ENCODE peak calls at places on chromosomes 7 and 10, in five cellular contexts. N is colonic mucosa, P is spleen, W is cardiac fibroblast, K is transverse colon. B is an unnamed sample.

GRCh38 chr7:105127179-105127578 is 113.2 kb downstream of the KMT2E start:
- DNase-seq in N (no peak), P (no peak), W (no peak), K (no peak), B (no peak)

GRCh38 chr7:2247141-2247985 is 5.3 kb downstream of the NUDT1 start:
- DNase-seq in N (no peak), P (no peak), W (no peak), K (no peak), B (no peak)

GRCh38 chr10:131968949-131969348 is 12.8 kb downstream of the BNIP3 start:
- DNase-seq in N (no peak), P (peak), W (no peak), K (no peak), B (no peak)

GRCh38 chr10:46515402-46516192 is 40.9 kb downstream of the GPRIN2 start:
- DNase-seq in N (peak), P (peak), W (no peak), K (peak), B (no peak)

GRCh38 chr7:33477719-33478480 is 348.5 kb downstream of the BBS9 start:
- DNase-seq in N (no peak), P (no peak), W (no peak), K (no peak), B (no peak)

GRCh38 chr10:95279042-95279820 is 11.6 kb downstream of the PDLIM1 start:
- DNase-seq in N (no peak), P (no peak), W (peak), K (no peak), B (peak)

GRCh38 chr10:76336213-76336963 is 905.0 kb downstream of the LRMDA start:
- DNase-seq in N (peak), P (no peak), W (peak), K (peak), B (no peak)

GRCh38 chr7:90726623-90727022 is 130.5 kb downstream of the CDK14 start:
- DNase-seq in N (no peak), P (no peak), W (peak), K (peak), B (peak)

GRCh38 chr7:5266148-5267028 is 16.4 kb upstream of the SLC29A4 start:
- DNase-seq in N (no peak), P (no peak), W (no peak), K (no peak), B (no peak)

GRCh38 chr7:149877890-149878522 is 4.2 kb downstream of the ATP6V0E2 start:
- DNase-seq in N (peak), P (no peak), W (no peak), K (no peak), B (no peak)

GRCh38 chr10:76397210-76397881 is 965.9 kb downstream of the LRMDA start:
- DNase-seq in N (no peak), P (no peak), W (peak), K (no peak), B (no peak)

GRCh38 chr7:100130608-100131453 is 4.1 kb downstream of the MBLAC1 start:
- DNase-seq in N (peak), P (peak), W (peak), K (peak), B (peak)

GRCh38 chr10:97888641-97889262 is 39.1 kb downstream of the GOLGA7B start:
- DNase-seq in N (no peak), P (peak), W (peak), K (peak), B (peak)

GRCh38 chr10:127148933-127149220 is 47.5 kb downstream of the INSYN2A start:
- DNase-seq in N (no peak), P (no peak), W (peak), K (no peak), B (peak)

GRCh38 chr7:47663239-47663638 is 81.3 kb upstream of the TNS3 start:
- DNase-seq in N (no peak), P (no peak), W (no peak), K (no peak), B (no peak)

GRCh38 chr10:123778719-123779118 is 112.6 kb downstream of the GPR26 start:
- DNase-seq in N (no peak), P (no peak), W (no peak), K (no peak), B (no peak)

GRCh38 chr10:78700413-78700812 is 368.4 kb upstream of the ZMIZ1 start:
- DNase-seq in N (peak), P (no peak), W (peak), K (peak), B (peak)

GRCh38 chr7:42099837-42100508 is 137.0 kb downstream of the GLI3 start:
- DNase-seq in N (no peak), P (no peak), W (no peak), K (no peak), B (peak)

GRCh38 chr10:52423369-52423768 is 109.3 kb downstream of the DKK1 start:
- DNase-seq in N (no peak), P (no peak), W (peak), K (no peak), B (peak)

GRCh38 chr10:102635377-102635776 is 8.9 kb upstream of the TRIM8 start:
- DNase-seq in N (no peak), P (no peak), W (no peak), K (no peak), B (no peak)

GRCh38 chr10:102306006-102306405 is 60.7 kb downstream of the GBF1 start:
- DNase-seq in N (no peak), P (no peak), W (no peak), K (no peak), B (no peak)

GRCh38 chr7:105218939-105219770 is 169.6 kb downstream of the SRPK2 start:
- DNase-seq in N (no peak), P (no peak), W (peak), K (no peak), B (peak)

GRCh38 chr7:158443688-158444483 is 143.7 kb downstream of the PTPRN2 start:
- DNase-seq in N (no peak), P (no peak), W (no peak), K (no peak), B (no peak)

GRCh38 chr10:24617771-24618396 is 105.8 kb downstream of the ARHGAP21 start:
- DNase-seq in N (peak), P (no peak), W (peak), K (peak), B (peak)

GRCh38 chr7:11212816-11213215 is 239.1 kb downstream of the PHF14 start:
- DNase-seq in N (no peak), P (no peak), W (peak), K (no peak), B (peak)

GRCh38 chr7:47945261-47946015 is 2.8 kb downstream of the PKD1L1 start:
- DNase-seq in N (peak), P (peak), W (peak), K (peak), B (peak)

GRCh38 chr10:77248104-77248503 is 389.5 kb downstream of the KCNMA1 start:
- DNase-seq in N (no peak), P (no peak), W (no peak), K (no peak), B (no peak)

GRCh38 chr10:49297818-49298665 is 928 bp upstream of the C10orf71 start:
- DNase-seq in N (no peak), P (no peak), W (no peak), K (no peak), B (no peak)

GRCh38 chr7:49931627-49932026 is 158.2 kb downstream of the VWC2 start:
- DNase-seq in N (no peak), P (no peak), W (no peak), K (no peak), B (no peak)

GRCh38 chr7:73879977-73880681 is 19.2 kb downstream of the TMEM270 start:
- DNase-seq in N (no peak), P (no peak), W (no peak), K (no peak), B (no peak)

GRCh38 chr7:44045226-44046014 is 918 bp downstream of the DBNL start:
- DNase-seq in N (no peak), P (no peak), W (peak), K (no peak), B (peak)

GRCh38 chr7:92834661-92835139 is 1.7 kb downstream of the CDK6 start:
- DNase-seq in N (peak), P (no peak), W (no peak), K (peak), B (peak)

GRCh38 chr7:20784311-20785210 is 2.1 kb downstream of the SP8 start:
- DNase-seq in N (no peak), P (no peak), W (no peak), K (no peak), B (peak)

GRCh38 chr10:62710182-62710581 is 94.3 kb upstream of the ADO start:
- DNase-seq in N (no peak), P (no peak), W (no peak), K (no peak), B (no peak)

GRCh38 chr7:94375713-94376112 is 19.0 kb upstream of the COL1A2 start:
- DNase-seq in N (no peak), P (no peak), W (peak), K (no peak), B (peak)

GRCh38 chr7:121966538-121967332 is 93.8 kb downstream of the PTPRZ1 start:
- DNase-seq in N (no peak), P (no peak), W (no peak), K (no peak), B (peak)

GRCh38 chr7:121960678-121961461 is 87.9 kb downstream of the PTPRZ1 start:
- DNase-seq in N (no peak), P (no peak), W (peak), K (no peak), B (peak)

GRCh38 chr7:121961491-121961890 is 88.5 kb downstream of the PTPRZ1 start:
- DNase-seq in N (no peak), P (no peak), W (no peak), K (no peak), B (no peak)
- TF ChIP-seq CTCF in N (no peak), P (no peak), W (no peak), K (no peak), B (no peak)

GRCh38 chr7:17937506-17938115 is 2.7 kb downstream of the SNX13 start:
- DNase-seq in N (no peak), P (no peak), W (peak), K (no peak), B (peak)
- H3K4me3 ChIP-seq in N (peak), P (no peak), W (peak), K (peak), B (peak)

DNA sequence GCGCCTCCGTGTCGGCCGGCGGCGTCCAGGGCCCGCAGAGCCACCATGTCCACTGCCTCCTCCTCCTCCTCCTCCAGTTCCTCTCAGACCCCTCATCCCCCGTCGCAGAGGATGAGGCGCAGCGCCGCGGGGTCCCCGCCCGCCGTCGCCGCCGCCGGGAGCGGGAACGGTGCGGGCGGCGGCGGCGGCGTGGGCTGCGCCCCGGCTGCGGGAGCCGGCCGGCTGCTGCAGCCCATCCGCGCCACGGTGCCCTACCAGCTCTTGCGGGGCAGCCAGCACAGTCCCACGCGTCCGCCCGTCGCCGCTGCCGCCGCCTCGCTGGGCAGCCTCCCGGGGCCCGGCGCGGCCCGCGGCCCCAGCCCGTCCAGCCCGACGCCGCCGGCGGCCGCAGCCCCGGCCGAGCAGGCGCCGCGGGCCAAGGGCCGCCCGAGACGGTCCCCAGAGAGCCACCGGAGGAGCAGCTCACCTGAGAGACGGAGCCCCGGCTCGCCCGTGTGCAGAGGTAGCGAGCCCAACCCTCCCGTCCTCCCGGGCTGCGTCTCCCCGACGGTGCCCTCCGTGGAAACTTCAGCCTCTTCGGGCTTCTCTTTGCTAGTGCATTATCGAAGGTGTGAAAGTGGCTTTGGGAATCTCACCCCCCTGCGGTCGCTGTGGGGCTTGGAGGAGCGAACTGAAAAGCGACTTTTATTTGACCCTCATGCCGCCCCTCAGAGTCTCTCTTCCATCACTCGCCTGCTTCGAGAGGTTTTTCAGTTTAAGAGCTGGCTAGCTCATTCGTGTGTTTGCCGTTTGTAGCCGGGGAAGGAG is 913 bp downstream of the GLCCI1 start:
- DNase-seq in N (peak), P (peak), W (peak), K (peak), B (peak)
- TF ChIP-seq CTCF in N (no peak), P (peak), W (no peak), K (no peak), B (no peak)

GRCh38 chr7:18978108-18978495 is 139.3 kb downstream of the TWIST1 start:
- DNase-seq in N (no peak), P (no peak), W (peak), K (no peak), B (peak)
- H3K4me3 ChIP-seq in N (no peak), P (no peak), W (no peak), K (no peak), B (no peak)

GRCh38 chr7:127650842-127651555 is 995 bp upstream of the SND1 start:
- DNase-seq in N (no peak), P (peak), W (no peak), K (peak), B (no peak)
- TF ChIP-seq CTCF in N (no peak), P (no peak), W (no peak), K (no peak), B (no peak)

GRCh38 chr10:112562122-112562521 is 115.1 kb downstream of the VTI1A start:
- DNase-seq in N (no peak), P (no peak), W (no peak), K (no peak), B (no peak)

GRCh38 chr10:112565434-112566053 is 118.5 kb downstream of the VTI1A start:
- DNase-seq in N (peak), P (no peak), W (peak), K (peak), B (peak)

GRCh38 chr10:112559328-112559727 is 112.3 kb downstream of the VTI1A start:
- DNase-seq in N (no peak), P (no peak), W (no peak), K (no peak), B (no peak)

GRCh38 chr10:112564337-112564736 is 117.3 kb downstream of the VTI1A start:
- DNase-seq in N (no peak), P (no peak), W (no peak), K (no peak), B (no peak)

DNA sequence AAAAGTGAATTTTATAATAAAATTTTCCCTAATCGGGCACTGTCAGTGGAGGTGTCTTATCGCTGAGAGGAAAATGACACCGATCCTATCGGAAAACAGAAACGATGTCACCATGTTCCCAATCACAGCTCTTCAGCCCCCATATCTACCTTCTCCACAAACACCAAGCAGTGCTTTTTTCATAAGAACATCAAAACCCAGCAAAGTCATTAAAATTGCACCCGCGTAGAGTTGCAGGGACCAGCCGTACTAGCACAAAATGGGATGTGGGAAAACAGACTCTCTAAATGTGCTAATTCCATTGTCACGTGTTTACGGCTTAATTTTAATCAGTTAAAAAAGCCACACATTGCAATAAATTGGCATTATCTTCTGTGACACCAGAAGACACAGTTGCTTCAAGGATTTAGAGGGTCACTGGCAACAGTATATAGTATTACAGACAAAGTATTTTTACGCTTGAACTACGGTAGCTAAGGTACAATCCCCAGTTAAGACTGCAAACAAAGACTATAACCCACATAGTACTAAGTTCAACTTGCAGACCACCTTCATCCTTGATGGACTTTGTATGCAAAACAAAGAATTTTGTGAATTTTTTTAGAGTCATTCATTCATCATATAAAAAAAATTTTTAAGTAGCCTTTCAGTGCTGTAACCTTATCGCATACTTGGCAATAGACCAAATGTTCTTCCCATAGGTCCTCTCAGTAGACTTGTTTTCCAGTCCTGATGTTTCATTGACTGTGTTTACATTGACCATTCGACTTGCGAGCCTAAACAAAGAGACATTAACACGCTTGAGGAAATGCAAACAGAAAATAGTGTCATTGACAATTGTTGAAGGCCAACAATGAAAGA is 116.0 kb downstream of the VTI1A start:
- DNase-seq in N (no peak), P (no peak), W (peak), K (no peak), B (peak)
- H3K4me3 ChIP-seq in N (no peak), P (no peak), W (no peak), K (no peak), B (no peak)

GRCh38 chr10:64976150-64976549 is 1454.9 kb downstream of the REEP3 start:
- DNase-seq in N (no peak), P (no peak), W (no peak), K (no peak), B (no peak)

GRCh38 chr10:64973391-64973790 is 1452.2 kb downstream of the REEP3 start:
- DNase-seq in N (no peak), P (no peak), W (no peak), K (no peak), B (no peak)

GRCh38 chr10:64977912-64978311 is 1456.7 kb downstream of the REEP3 start:
- DNase-seq in N (no peak), P (no peak), W (no peak), K (no peak), B (no peak)
- TF ChIP-seq CTCF in N (peak), P (no peak), W (no peak), K (no peak), B (no peak)

B was measured in epithelial cell of esophagus.